ENCODE peak calls at places on chromosomes 16 and 17, in six cellular contexts. Z, W, N, L, Y and M are unnamed samples.

GRCh38 chr17:77963441-77963840 is 4.9 kb downstream of the TNRC6C start:
- DNase-seq in Z (no peak), W (peak), N (peak), L (peak), Y (peak), M (no peak)

GRCh38 chr17:76720211-76720610 is 6.2 kb downstream of the JMJD6 start:
- DNase-seq in Z (no peak), W (no peak), N (no peak), L (no peak), Y (no peak), M (no peak)

GRCh38 chr17:37519241-37519985 is 29.7 kb downstream of the DUSP14 start:
- DNase-seq in Z (no peak), W (no peak), N (no peak), L (no peak), Y (no peak), M (no peak)

GRCh38 chr17:37276475-37276874 is 99.3 kb upstream of the C17orf78 start:
- DNase-seq in Z (no peak), W (peak), N (no peak), L (no peak), Y (no peak), M (no peak)

GRCh38 chr17:72385482-72385881 is 264.7 kb downstream of the SOX9 start:
- DNase-seq in Z (no peak), W (no peak), N (no peak), L (no peak), Y (no peak), M (no peak)

GRCh38 chr17:60231234-60231633 is 81.5 kb downstream of the CA4 start:
- DNase-seq in Z (peak), W (peak), N (peak), L (no peak), Y (no peak), M (no peak)

GRCh38 chr17:1134634-1135324 is 45.0 kb downstream of the ABR start:
- DNase-seq in Z (no peak), W (no peak), N (no peak), L (no peak), Y (no peak), M (no peak)

GRCh38 chr17:72591500-72592241 is 470.9 kb downstream of the SOX9 start:
- DNase-seq in Z (peak), W (peak), N (no peak), L (no peak), Y (no peak), M (no peak)

GRCh38 chr17:19729900-19730299 is 13.5 kb upstream of the SLC47A2 start:
- DNase-seq in Z (no peak), W (no peak), N (no peak), L (no peak), Y (no peak), M (no peak)

GRCh38 chr17:15475620-15476354 is 8.4 kb upstream of the CDRT4 start:
- DNase-seq in Z (no peak), W (no peak), N (no peak), L (no peak), Y (no peak), M (no peak)

GRCh38 chr16:58265480-58266052 is 29.3 kb downstream of the PRSS54 start:
- DNase-seq in Z (no peak), W (no peak), N (no peak), L (no peak), Y (no peak), M (no peak)

GRCh38 chr17:49723423-49723822 is 15.7 kb upstream of the SLC35B1 start:
- DNase-seq in Z (no peak), W (no peak), N (no peak), L (no peak), Y (no peak), M (no peak)

GRCh38 chr16:89375021-89375420 is 115.3 kb downstream of the ANKRD11 start:
- DNase-seq in Z (no peak), W (no peak), N (no peak), L (no peak), Y (no peak), M (no peak)

GRCh38 chr16:3819741-3820724 is 60.5 kb downstream of the CREBBP start:
- DNase-seq in Z (peak), W (peak), N (no peak), L (no peak), Y (peak), M (no peak)

GRCh38 chr17:82603981-82604448 is 44.2 kb downstream of the WDR45B start:
- DNase-seq in Z (peak), W (no peak), N (peak), L (no peak), Y (no peak), M (no peak)

GRCh38 chr16:53754938-53755910 is 51.3 kb downstream of the FTO start:
- DNase-seq in Z (no peak), W (peak), N (no peak), L (no peak), Y (peak), M (no peak)